ENCODE peak calls at places on chromosomes 1 and 21, in five cellular contexts. D, X, A, N and J are unnamed samples.

GRCh38 chr1:121586369-121587229 is 401.8 kb downstream of the SRGAP2C start:
- DNase-seq in A (no peak), X (no peak), N (no peak), D (peak), J (no peak)

GRCh38 chr1:33050221-33051076 is 13.8 kb upstream of the AK2 start:
- DNase-seq in X (no peak), N (no peak), A (peak), D (no peak), J (no peak)

GRCh38 chr1:47992720-47993119 is 4.5 kb downstream of the TRABD2B start:
- DNase-seq in D (no peak), X (no peak), N (no peak), A (no peak), J (no peak)

GRCh38 chr21:16534408-16535099 is 804.8 kb downstream of the USP25 start:
- DNase-seq in D (no peak), A (no peak), N (peak), X (no peak), J (no peak)

GRCh38 chr21:21860888-21861287 is 862.7 kb downstream of the NCAM2 start:
- DNase-seq in A (no peak), N (no peak), X (no peak), D (no peak), J (no peak)

GRCh38 chr1:221994274-221994698 is 252.4 kb upstream of the DUSP10 start:
- DNase-seq in A (no peak), N (no peak), X (no peak), D (no peak), J (no peak)

GRCh38 chr21:37787456-37787855 is 128.8 kb downstream of the KCNJ6 start:
- DNase-seq in X (no peak), A (peak), N (no peak), D (no peak), J (no peak)

GRCh38 chr1:18962121-18962721 is 5.7 kb upstream of the IFFO2 start:
- DNase-seq in A (no peak), X (no peak), D (no peak), N (no peak), J (no peak)

GRCh38 chr21:34994646-34995631 is 54.2 kb downstream of the RUNX1 start:
- DNase-seq in N (no peak), A (no peak), D (no peak), X (no peak), J (no peak)

GRCh38 chr1:226883630-226884029 is 13.2 kb downstream of the PSEN2 start:
- DNase-seq in A (no peak), N (no peak), D (no peak), X (no peak), J (no peak)

GRCh38 chr1:221921936-221922335 is 180.0 kb upstream of the DUSP10 start:
- DNase-seq in N (no peak), D (no peak), A (no peak), X (no peak), J (no peak)

GRCh38 chr1:97192872-97193572 is 471.4 kb downstream of the PTBP2 start:
- DNase-seq in N (no peak), X (no peak), A (peak), D (peak), J (no peak)

GRCh38 chr1:11350265-11350664 is 77.3 kb downstream of the UBIAD1 start:
- DNase-seq in D (no peak), N (no peak), A (no peak), X (no peak), J (no peak)